ENCODE peak calls at places on chromosomes 13 and 19, in seven cellular contexts. One of them, this sample, is unnamed.
A peak's percentile ranks its signal among the peaks of the same experiment; 100 is the strongest.

GRCh38 chr19:34482380-34483250 is 1.1 kb downstream of the WTIP start:
- DNase-seq in uterus: no peak
- DNase-seq in A549: peak; percentile 59
- DNase-seq in gastrocnemius medialis: peak; percentile 10
- DNase-seq in transverse colon: no peak
- DNase-seq in stomach: no peak
- DNase-seq in HCT116: no peak
- DNase-seq in this sample: peak; percentile 30

GRCh38 chr13:44974056-44974798 is 15.0 kb downstream of the NUFIP1 start:
- DNase-seq in uterus: no peak
- DNase-seq in A549: no peak
- DNase-seq in gastrocnemius medialis: no peak
- DNase-seq in transverse colon: no peak
- DNase-seq in stomach: peak; percentile 66
- DNase-seq in HCT116: no peak
- DNase-seq in this sample: peak; percentile 84

GRCh38 chr19:6161271-6161850 is 25.9 kb downstream of the ACSBG2 start:
- DNase-seq in uterus: peak; percentile 58
- DNase-seq in A549: no peak
- DNase-seq in gastrocnemius medialis: peak; percentile 12
- DNase-seq in transverse colon: peak; percentile 13
- DNase-seq in stomach: no peak
- DNase-seq in HCT116: peak; percentile 98
- DNase-seq in this sample: peak; percentile 7

GRCh38 chr19:55638864-55639359 is 1.9 kb upstream of the ZNF580 start:
- DNase-seq in uterus: no peak
- DNase-seq in A549: peak; percentile 67
- DNase-seq in gastrocnemius medialis: peak; percentile 50
- DNase-seq in transverse colon: no peak
- DNase-seq in stomach: no peak
- DNase-seq in HCT116: no peak
- DNase-seq in this sample: no peak

GRCh38 chr13:94783489-94783888 is 71.1 kb upstream of the SOX21 start:
- DNase-seq in uterus: no peak
- DNase-seq in A549: no peak
- DNase-seq in gastrocnemius medialis: no peak
- DNase-seq in transverse colon: no peak
- DNase-seq in stomach: no peak
- DNase-seq in HCT116: no peak
- DNase-seq in this sample: no peak

GRCh38 chr13:29453657-29454056 is 141.8 kb downstream of the SLC7A1 start:
- DNase-seq in uterus: no peak
- DNase-seq in A549: no peak
- DNase-seq in gastrocnemius medialis: no peak
- DNase-seq in transverse colon: no peak
- DNase-seq in stomach: no peak
- DNase-seq in HCT116: no peak
- DNase-seq in this sample: no peak

GRCh38 chr19:34430738-34431625 is 2.8 kb downstream of the UBA2 start:
- DNase-seq in uterus: no peak
- DNase-seq in A549: peak; percentile 98
- DNase-seq in gastrocnemius medialis: no peak
- DNase-seq in transverse colon: no peak
- DNase-seq in stomach: no peak
- DNase-seq in HCT116: peak; percentile 35
- DNase-seq in this sample: peak; percentile 73

GRCh38 chr13:100209857-100210580 is 121.1 kb downstream of the PCCA start:
- DNase-seq in uterus: no peak
- DNase-seq in A549: no peak
- DNase-seq in gastrocnemius medialis: no peak
- DNase-seq in transverse colon: no peak
- DNase-seq in stomach: no peak
- DNase-seq in HCT116: peak; percentile 23
- DNase-seq in this sample: peak; percentile 40

GRCh38 chr13:31686660-31687430 is 52.5 kb upstream of the RXFP2 start:
- DNase-seq in uterus: no peak
- DNase-seq in A549: no peak
- DNase-seq in gastrocnemius medialis: no peak
- DNase-seq in transverse colon: no peak
- DNase-seq in stomach: no peak
- DNase-seq in HCT116: no peak
- DNase-seq in this sample: no peak

GRCh38 chr13:112013665-112014064 is 53.3 kb upstream of the SOX1 start:
- DNase-seq in uterus: no peak
- DNase-seq in A549: no peak
- DNase-seq in gastrocnemius medialis: no peak
- DNase-seq in transverse colon: no peak
- DNase-seq in stomach: no peak
- DNase-seq in HCT116: no peak
- DNase-seq in this sample: no peak

GRCh38 chr19:20482721-20483120 is 82.9 kb downstream of the ZNF737 start:
- DNase-seq in uterus: no peak
- DNase-seq in A549: no peak
- DNase-seq in gastrocnemius medialis: no peak
- DNase-seq in transverse colon: no peak
- DNase-seq in stomach: no peak
- DNase-seq in HCT116: no peak
- DNase-seq in this sample: no peak

GRCh38 chr13:113763961-113764792 is 5.2 kb downstream of the TMEM255B start:
- DNase-seq in uterus: no peak
- DNase-seq in A549: no peak
- DNase-seq in gastrocnemius medialis: no peak
- DNase-seq in transverse colon: no peak
- DNase-seq in stomach: no peak
- DNase-seq in HCT116: no peak
- DNase-seq in this sample: no peak

GRCh38 chr19:991174-991931 is 7.2 kb downstream of the WDR18 start:
- DNase-seq in uterus: no peak
- DNase-seq in A549: no peak
- DNase-seq in gastrocnemius medialis: peak; percentile 44
- DNase-seq in transverse colon: peak; percentile 37
- DNase-seq in stomach: no peak
- DNase-seq in HCT116: peak; percentile 22
- DNase-seq in this sample: no peak

GRCh38 chr13:35857769-35858168 is 273.4 kb downstream of the DCLK1 start:
- DNase-seq in uterus: no peak
- DNase-seq in A549: no peak
- DNase-seq in gastrocnemius medialis: no peak
- DNase-seq in transverse colon: no peak
- DNase-seq in stomach: no peak
- DNase-seq in HCT116: no peak
- DNase-seq in this sample: no peak

DNA sequence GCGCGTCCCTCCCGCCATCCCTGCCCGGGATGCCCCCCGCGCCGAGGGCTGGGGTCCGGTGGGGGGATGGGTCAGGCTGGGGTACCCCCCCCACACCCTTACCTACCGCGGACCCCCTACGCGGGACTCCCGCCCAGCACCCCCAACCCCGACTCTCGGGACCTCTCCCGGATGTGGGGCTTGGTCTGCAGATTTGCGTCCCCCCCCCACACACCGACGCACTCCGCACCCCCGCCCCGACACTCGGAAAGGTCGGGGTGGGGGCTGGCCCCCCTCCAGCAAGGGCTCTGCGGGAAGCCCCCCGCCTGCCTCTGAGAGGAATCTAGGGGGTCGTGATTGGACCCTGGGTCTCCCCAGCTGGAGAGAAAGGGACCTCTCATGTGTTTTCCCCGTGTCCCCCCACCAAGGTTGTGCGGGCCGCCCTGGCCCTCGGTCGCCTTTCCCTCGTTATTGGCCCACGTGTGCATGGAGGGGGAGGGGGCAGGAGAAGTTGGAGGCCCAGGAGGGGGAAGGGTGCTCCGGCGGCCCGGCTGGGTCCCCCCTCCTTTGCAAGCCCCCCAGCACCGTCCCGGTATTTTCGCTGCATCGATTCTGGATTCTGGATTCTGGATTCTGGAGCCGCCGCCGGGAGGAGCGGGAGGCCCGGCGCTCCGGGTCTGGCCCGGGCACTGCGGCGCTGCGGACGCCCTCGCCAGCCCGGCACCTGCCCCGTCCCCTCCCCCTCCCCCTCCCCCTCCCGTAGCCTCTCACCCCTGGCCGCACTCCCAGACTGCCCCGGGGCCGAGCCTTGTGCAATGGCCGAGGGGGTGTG is 583 bp downstream of the NFIC start:
- DNase-seq in uterus: peak; percentile 64
- DNase-seq in A549: no peak
- DNase-seq in gastrocnemius medialis: peak; percentile 74
- DNase-seq in transverse colon: peak; percentile 54
- DNase-seq in stomach: no peak
- DNase-seq in HCT116: no peak
- DNase-seq in this sample: peak; percentile 42
- TF ChIP-seq POLR2A in uterus: peak; percentile 39
- TF ChIP-seq POLR2A in A549: no peak
- TF ChIP-seq POLR2A in gastrocnemius medialis: peak; percentile 80
- TF ChIP-seq POLR2A in transverse colon: peak; percentile 33
- TF ChIP-seq POLR2A in stomach: no peak
- TF ChIP-seq POLR2A in HCT116: no peak
- TF ChIP-seq POLR2A in this sample: no peak

GRCh38 chr19:10478903-10479384 is 24.2 kb downstream of the KEAP1 start:
- DNase-seq in uterus: peak; percentile 95
- DNase-seq in A549: peak; percentile 51
- DNase-seq in gastrocnemius medialis: peak; percentile 94
- DNase-seq in transverse colon: peak; percentile 89
- DNase-seq in stomach: peak; percentile 91
- DNase-seq in HCT116: peak; percentile 80
- DNase-seq in this sample: peak; percentile 95
- H3K27ac ChIP-seq in uterus: peak overlapping the region; percentile 71
- H3K27ac ChIP-seq in A549: no peak overlapping the region
- H3K27ac ChIP-seq in gastrocnemius medialis: peak overlapping the region; percentile 61
- H3K27ac ChIP-seq in transverse colon: no peak overlapping the region
- H3K27ac ChIP-seq in stomach: peak overlapping the region; percentile 3
- H3K27ac ChIP-seq in HCT116: no peak overlapping the region
- H3K27ac ChIP-seq in this sample: no peak overlapping the region

GRCh38 chr19:38838986-38839761 is 7.6 kb upstream of the ECH1 start:
- DNase-seq in uterus: no peak
- DNase-seq in A549: no peak
- DNase-seq in gastrocnemius medialis: peak; percentile 67
- DNase-seq in transverse colon: no peak
- DNase-seq in stomach: no peak
- DNase-seq in HCT116: no peak
- DNase-seq in this sample: no peak

GRCh38 chr19:38837304-38837626 is 5.7 kb upstream of the ECH1 start:
- DNase-seq in uterus: no peak
- DNase-seq in A549: no peak
- DNase-seq in gastrocnemius medialis: no peak
- DNase-seq in transverse colon: no peak
- DNase-seq in stomach: no peak
- DNase-seq in HCT116: no peak
- DNase-seq in this sample: no peak

GRCh38 chr19:38839816-38840582 is 8.4 kb upstream of the ECH1 start:
- DNase-seq in uterus: no peak
- DNase-seq in A549: no peak
- DNase-seq in gastrocnemius medialis: peak; percentile 50
- DNase-seq in transverse colon: no peak
- DNase-seq in stomach: no peak
- DNase-seq in HCT116: no peak
- DNase-seq in this sample: no peak

GRCh38 chr19:38837656-38838121 is 6.1 kb upstream of the ECH1 start:
- DNase-seq in uterus: no peak
- DNase-seq in A549: no peak
- DNase-seq in gastrocnemius medialis: no peak
- DNase-seq in transverse colon: no peak
- DNase-seq in stomach: peak; percentile 55
- DNase-seq in HCT116: no peak
- DNase-seq in this sample: no peak

GRCh38 chr19:38838208-38838985 is 6.8 kb upstream of the ECH1 start:
- DNase-seq in uterus: no peak
- DNase-seq in A549: no peak
- DNase-seq in gastrocnemius medialis: peak; percentile 82
- DNase-seq in transverse colon: no peak
- DNase-seq in stomach: peak; percentile 67
- DNase-seq in HCT116: peak; percentile 46
- DNase-seq in this sample: no peak
- TF ChIP-seq POLR2A in uterus: no peak
- TF ChIP-seq POLR2A in A549: no peak
- TF ChIP-seq POLR2A in gastrocnemius medialis: peak; percentile 25
- TF ChIP-seq POLR2A in transverse colon: no peak
- TF ChIP-seq POLR2A in stomach: no peak
- TF ChIP-seq POLR2A in HCT116: no peak
- TF ChIP-seq POLR2A in this sample: peak; percentile 20

GRCh38 chr13:73765651-73766384 is 368.4 kb downstream of the KLF12 start:
- DNase-seq in uterus: peak; percentile 74
- DNase-seq in A549: no peak
- DNase-seq in gastrocnemius medialis: peak; percentile 62
- DNase-seq in transverse colon: peak; percentile 81
- DNase-seq in stomach: peak; percentile 81
- DNase-seq in HCT116: no peak
- DNase-seq in this sample: peak; percentile 95

GRCh38 chr13:73767191-73767741 is 366.9 kb downstream of the KLF12 start:
- DNase-seq in uterus: no peak
- DNase-seq in A549: no peak
- DNase-seq in gastrocnemius medialis: no peak
- DNase-seq in transverse colon: no peak
- DNase-seq in stomach: no peak
- DNase-seq in HCT116: no peak
- DNase-seq in this sample: peak; percentile 47

GRCh38 chr13:73772449-73773186 is 361.6 kb downstream of the KLF12 start:
- DNase-seq in uterus: no peak
- DNase-seq in A549: no peak
- DNase-seq in gastrocnemius medialis: no peak
- DNase-seq in transverse colon: no peak
- DNase-seq in stomach: no peak
- DNase-seq in HCT116: no peak
- DNase-seq in this sample: no peak

GRCh38 chr13:73767747-73768315 is 366.4 kb downstream of the KLF12 start:
- DNase-seq in uterus: no peak
- DNase-seq in A549: no peak
- DNase-seq in gastrocnemius medialis: no peak
- DNase-seq in transverse colon: no peak
- DNase-seq in stomach: no peak
- DNase-seq in HCT116: no peak
- DNase-seq in this sample: no peak
- H3K27ac ChIP-seq in uterus: no peak overlapping the region
- H3K27ac ChIP-seq in A549: no peak overlapping the region
- H3K27ac ChIP-seq in gastrocnemius medialis: peak overlapping the region; percentile 72
- H3K27ac ChIP-seq in transverse colon: peak overlapping the region; percentile 79
- H3K27ac ChIP-seq in stomach: no peak overlapping the region
- H3K27ac ChIP-seq in HCT116: no peak overlapping the region
- H3K27ac ChIP-seq in this sample: no peak overlapping the region

This sample was measured in endothelial cell of umbilical vein.